ENCODE peak calls at places on chromosomes 1 and 21, in seven cellular contexts. P, G, H, V, J, Y and R are unnamed samples.

GRCh38 chr1:21619041-21619947 is 49.9 kb downstream of the RAP1GAP start:
- DNase-seq in J (peak), V (no peak), P (no peak), H (no peak), G (peak), Y (no peak), R (no peak)

GRCh38 chr1:233097546-233098254 is 147.3 kb downstream of the NTPCR start:
- DNase-seq in P (no peak), Y (no peak), J (no peak), H (peak), V (no peak), G (no peak), R (no peak)

GRCh38 chr1:159171688-159172501 is 480 bp downstream of the CADM3 start:
- DNase-seq in Y (peak), H (no peak), G (no peak), P (no peak), J (no peak), V (peak), R (no peak)

GRCh38 chr1:23177438-23178380 is 9.1 kb upstream of the LUZP1 start:
- DNase-seq in J (peak), Y (peak), V (peak), H (peak), G (peak), P (no peak), R (peak)

GRCh38 chr1:39089811-39090519 is 63.8 kb downstream of the NDUFS5 start:
- DNase-seq in V (no peak), P (no peak), G (no peak), J (no peak), H (no peak), Y (no peak), R (no peak)

GRCh38 chr21:38804617-38805281 is 980 bp upstream of the ETS2 start:
- DNase-seq in H (peak), V (no peak), Y (peak), J (peak), P (no peak), G (peak), R (peak)

GRCh38 chr1:168091720-168092119 is 45.0 kb downstream of the GPR161 start:
- DNase-seq in G (no peak), H (no peak), P (no peak), Y (no peak), V (no peak), J (no peak), R (no peak)

GRCh38 chr1:96236156-96236739 is 485.3 kb upstream of the PTBP2 start:
- DNase-seq in H (peak), Y (no peak), J (peak), P (no peak), G (no peak), V (no peak), R (peak)

GRCh38 chr1:15454256-15454655 is 2.3 kb upstream of the CELA2A start:
- DNase-seq in J (no peak), Y (no peak), P (no peak), H (no peak), V (no peak), G (no peak), R (no peak)

GRCh38 chr1:60911980-60912692 is 170.2 kb upstream of the NFIA start:
- DNase-seq in V (no peak), P (no peak), J (no peak), H (no peak), Y (no peak), G (no peak), R (no peak)

GRCh38 chr1:153553691-153554608 is 4.9 kb upstream of the S100A3 start:
- DNase-seq in Y (no peak), J (no peak), P (no peak), H (no peak), G (peak), V (no peak), R (no peak)
- TF ChIP-seq POLR2A in Y (no peak), J (no peak), P (no peak), H (no peak), G (no peak), V (no peak), R (no peak)

GRCh38 chr1:244057474-244058385 is 6.6 kb downstream of the ZBTB18 start:
- DNase-seq in H (no peak), Y (no peak), G (no peak), V (no peak), P (no peak), J (no peak), R (no peak)
- H3K4me3 ChIP-seq in H (no peak), Y (no peak), G (no peak), V (no peak), P (no peak), J (no peak), R (no peak)

GRCh38 chr21:33897739-33898138 is 17.9 kb downstream of the ATP5PO start:
- DNase-seq in V (no peak), Y (no peak), G (no peak), H (no peak), J (no peak), P (no peak), R (no peak)
- TF ChIP-seq EP300 in V (no peak), Y (no peak), G (no peak), H (no peak), J (no peak), P (no peak), R (no peak)

GRCh38 chr1:206737729-206738222 is 32.8 kb upstream of the IL19 start:
- DNase-seq in G (no peak), Y (no peak), P (no peak), H (no peak), J (no peak), V (no peak), R (no peak)

GRCh38 chr1:206738370-206739366 is 31.9 kb upstream of the IL19 start:
- DNase-seq in P (no peak), J (peak), H (peak), G (no peak), V (no peak), Y (no peak), R (no peak)

GRCh38 chr1:206736878-206737728 is 33.5 kb upstream of the IL19 start:
- DNase-seq in Y (no peak), V (no peak), P (no peak), H (no peak), G (no peak), J (no peak), R (no peak)

GRCh38 chr1:206741142-206741701 is 29.4 kb upstream of the IL19 start:
- DNase-seq in V (no peak), Y (no peak), J (no peak), P (no peak), H (no peak), G (no peak), R (no peak)

DNA sequence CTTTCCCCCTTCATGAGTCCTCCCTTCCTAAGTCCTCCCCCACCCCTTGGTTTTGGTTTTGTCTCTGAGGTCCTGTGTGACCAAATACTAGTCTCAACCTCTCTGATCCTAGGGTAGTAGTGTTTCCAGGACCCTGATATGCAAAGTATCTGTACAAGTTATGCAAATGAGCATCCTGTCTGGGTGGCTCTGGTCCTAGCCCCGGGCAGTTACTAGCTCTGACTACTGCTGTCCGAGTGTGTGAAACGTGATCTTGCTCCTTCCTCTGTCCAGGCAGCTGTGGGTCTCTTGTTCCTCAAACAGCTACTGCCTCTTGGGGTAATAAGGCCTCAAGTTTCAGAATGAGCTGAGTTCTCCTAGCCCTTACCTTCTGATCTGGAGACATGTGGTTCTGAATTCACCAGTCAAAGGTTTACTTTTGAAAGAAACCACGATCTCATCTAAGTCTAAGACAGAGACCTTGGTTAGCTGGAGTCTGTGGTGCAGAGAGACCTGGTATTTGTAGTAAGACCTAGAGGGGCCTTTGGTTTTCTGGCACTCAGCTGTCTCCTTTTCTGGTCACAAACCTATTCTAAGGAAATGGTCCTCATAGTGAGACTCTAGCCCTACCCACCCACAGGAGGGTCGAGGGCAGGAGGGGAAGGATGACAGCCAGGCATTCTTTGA is 31.0 kb upstream of the IL19 start:
- DNase-seq in Y (no peak), G (no peak), J (no peak), V (no peak), P (no peak), H (no peak), R (no peak)
- TF ChIP-seq POLR2A in Y (no peak), G (no peak), J (no peak), V (no peak), P (no peak), H (no peak), R (no peak)

GRCh38 chr1:179742291-179742690 is 800 bp upstream of the FAM163A start:
- DNase-seq in Y (no peak), J (no peak), P (no peak), V (no peak), G (no peak), H (no peak), R (no peak)
- H3K4me3 ChIP-seq in Y (no peak), J (no peak), P (no peak), V (peak), G (no peak), H (peak), R (no peak)

DNA sequence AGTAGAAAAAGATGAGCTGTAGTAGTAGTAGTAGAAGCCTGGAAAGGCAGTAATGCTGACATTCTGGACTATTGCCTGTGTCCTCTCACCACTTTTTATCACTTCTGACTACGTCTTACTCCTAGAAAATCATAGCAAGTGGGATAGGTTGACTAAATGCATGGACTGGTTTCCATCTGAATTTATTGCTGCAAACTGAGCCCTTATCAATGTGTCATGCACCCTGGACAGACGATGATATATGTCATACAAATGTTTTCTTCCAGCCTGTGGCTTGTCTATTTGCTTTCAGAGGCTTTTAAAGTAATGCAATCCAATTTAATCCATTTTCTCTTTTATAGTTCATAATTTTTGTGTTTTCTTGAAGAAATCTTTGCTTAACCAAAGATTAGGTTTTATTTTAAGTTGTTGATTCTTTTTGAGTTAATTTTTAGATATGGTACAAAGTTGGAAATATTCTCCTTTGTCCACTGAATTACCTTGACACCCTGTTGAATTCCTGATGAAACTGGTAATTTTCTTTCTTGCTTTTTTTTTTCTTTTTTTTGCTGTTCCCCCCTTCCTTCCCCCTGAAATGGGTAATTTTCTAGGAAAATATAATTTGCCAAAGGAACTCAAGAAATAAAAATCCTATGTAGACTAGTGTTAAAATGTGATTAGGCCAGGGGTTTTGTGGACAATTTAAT is 47.1 kb downstream of the PHACTR4 start:
- DNase-seq in V (no peak), P (no peak), H (no peak), G (no peak), J (peak), Y (no peak), R (no peak)
- TF ChIP-seq EP300 in V (no peak), P (no peak), H (no peak), G (no peak), J (peak), Y (no peak), R (no peak)

GRCh38 chr1:46303038-46303871 is at the start of the genes LRRC41 and UQCRH:
- DNase-seq in J (peak), Y (peak), P (peak), V (peak), H (peak), G (peak), R (peak)
- TF ChIP-seq POLR2A in J (peak), Y (no peak), P (peak), V (peak), H (peak), G (peak), R (peak)

DNA sequence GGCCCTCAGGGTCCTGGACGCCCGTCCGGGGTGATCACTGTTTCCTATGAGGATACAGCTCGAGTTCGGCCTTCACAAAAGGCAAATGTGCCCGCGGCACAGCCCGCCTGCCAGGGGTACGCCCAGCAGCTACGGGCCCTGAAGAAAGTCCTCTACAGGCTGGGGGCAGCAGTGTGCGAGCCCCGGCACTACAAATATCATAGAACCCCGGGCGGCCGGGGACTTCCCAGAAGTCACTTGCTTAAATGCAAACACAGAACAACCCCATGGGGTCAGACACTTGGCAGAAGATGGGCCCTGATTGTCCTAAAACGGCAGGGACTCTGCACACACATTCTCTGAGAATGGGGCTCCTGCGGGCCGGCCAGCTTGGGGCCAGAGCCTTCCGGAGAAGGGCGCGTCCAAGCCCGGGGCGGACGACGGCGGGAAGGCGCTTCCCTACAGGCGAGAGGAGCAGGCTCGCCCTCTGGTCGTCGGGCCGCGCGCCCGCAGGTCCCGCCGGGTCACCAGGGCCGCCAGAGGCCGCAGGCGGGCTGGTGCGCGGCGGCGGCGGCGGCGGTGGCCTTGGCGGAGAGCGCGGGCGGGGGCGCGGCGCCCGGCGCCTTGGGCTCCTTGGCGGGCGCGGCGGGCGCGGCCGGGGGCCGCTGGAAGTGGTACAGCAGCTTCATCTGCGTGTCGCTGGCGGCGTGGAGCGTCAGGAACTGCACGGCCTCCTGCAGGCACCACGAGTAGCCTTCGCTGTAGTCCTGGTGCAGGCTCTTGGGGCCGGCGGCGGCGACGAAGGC is 905 bp downstream of the HES5 start:
- DNase-seq in V (no peak), H (no peak), G (no peak), Y (peak), J (peak), P (peak), R (no peak)
- H3K4me3 ChIP-seq in V (peak), H (no peak), G (no peak), Y (peak), J (no peak), P (no peak), R (peak)

GRCh38 chr1:156493749-156494148 is 6.8 kb downstream of the MEF2D start:
- DNase-seq in V (no peak), H (no peak), J (no peak), G (no peak), P (no peak), Y (no peak), R (no peak)

GRCh38 chr1:156493154-156493631 is 7.4 kb downstream of the MEF2D start:
- DNase-seq in P (no peak), J (no peak), H (no peak), G (no peak), V (no peak), Y (no peak), R (no peak)

GRCh38 chr1:156491151-156491949 is 9.2 kb downstream of the MEF2D start:
- DNase-seq in G (no peak), P (no peak), H (no peak), Y (no peak), V (no peak), J (peak), R (no peak)

GRCh38 chr1:156492013-156492590 is 8.5 kb downstream of the MEF2D start:
- DNase-seq in V (no peak), J (no peak), G (no peak), P (no peak), Y (no peak), H (no peak), R (no peak)

DNA sequence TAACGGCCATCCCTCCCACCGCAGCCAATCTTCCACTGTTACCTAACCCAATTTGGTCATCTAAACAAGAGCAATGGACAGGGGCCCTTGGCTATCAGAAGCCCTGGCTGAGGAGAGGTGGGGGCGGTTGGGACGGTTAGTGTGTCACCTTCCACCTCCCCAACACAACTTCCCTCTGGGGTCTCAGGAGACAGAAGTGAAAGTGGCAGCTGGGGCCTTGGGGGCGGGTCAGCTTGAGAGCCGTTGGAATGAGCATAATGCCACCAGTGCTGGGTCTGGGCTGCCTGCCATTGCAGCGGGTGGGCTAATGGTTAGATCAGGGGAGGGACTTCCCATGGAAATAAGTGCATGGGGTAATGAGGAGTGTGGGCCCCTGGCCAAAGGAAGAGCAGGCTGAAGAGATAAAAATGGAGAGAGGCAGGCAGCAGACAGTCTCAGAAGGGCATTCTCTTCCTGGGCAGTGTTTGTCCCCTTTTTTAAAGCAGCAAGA is 7.9 kb downstream of the MEF2D start:
- DNase-seq in V (no peak), J (peak), Y (no peak), P (no peak), G (no peak), H (no peak), R (no peak)
- TF ChIP-seq EP300 in V (no peak), J (no peak), Y (no peak), P (no peak), G (no peak), H (no peak), R (no peak)

GRCh38 chr1:111769517-111770146 is 13.9 kb downstream of the DDX20 start:
- DNase-seq in J (peak), G (peak), H (peak), Y (no peak), V (no peak), P (no peak), R (peak)
- TF ChIP-seq POLR2A in J (no peak), G (no peak), H (no peak), Y (no peak), V (no peak), P (no peak), R (no peak)